ENCODE peak calls at places on chromosomes 1 and 21, in four cellular contexts. L is brain microvascular endothelial cell, N is GM12864, M is pancreas. H is an unnamed sample.
A peak's percentile ranks its signal among the peaks of the same experiment; 100 is the strongest.

GRCh38 chr1:68293122-68293521 is 60.8 kb upstream of the WLS start:
- DNase-seq in L (no peak), M (no peak), N (no peak), H (no peak)

GRCh38 chr21:46054447-46054846 is 43.5 kb upstream of the COL6A2 start:
- DNase-seq in M (no peak), L (no peak), N (no peak), H (no peak)

GRCh38 chr1:9422921-9423505 is 116.3 kb upstream of the SLC25A33 start:
- DNase-seq in M (no peak), N (no peak), L (no peak), H (no peak)

GRCh38 chr1:83029050-83029449 is 969.9 kb downstream of the TTLL7 start:
- DNase-seq in L (no peak), M (no peak), N (no peak), H (no peak)

GRCh38 chr1:242016518-242016917 is 17.6 kb upstream of the MAP1LC3C start:
- DNase-seq in N (no peak), L (no peak), M (no peak), H (no peak)

GRCh38 chr1:183443025-183443424 is 24.8 kb upstream of the NMNAT2 start:
- DNase-seq in M (no peak), N (no peak), L (no peak), H (no peak)

GRCh38 chr1:78526496-78526895 is 35.7 kb downstream of the PTGFR start:
- DNase-seq in N (no peak), M (no peak), L (no peak), H (no peak)

GRCh38 chr1:198234511-198235251 is 77.9 kb downstream of the NEK7 start:
- DNase-seq in N (no peak), L (peak; percentile 35), M (no peak), H (no peak)

GRCh38 chr1:19643113-19643512 is 998 bp upstream of the NBL1 start:
- DNase-seq in N (no peak), M (peak; percentile 55), L (peak; percentile 35), H (no peak)

GRCh38 chr1:5744911-5745431 is 247.3 kb downstream of the NPHP4 start:
- DNase-seq in L (no peak), M (peak; percentile 43), N (no peak), H (no peak)

GRCh38 chr1:64080947-64081562 is 122.4 kb upstream of the UBE2U start:
- DNase-seq in L (no peak), N (no peak), M (no peak), H (no peak)

GRCh38 chr1:185656663-185657062 is 77.5 kb upstream of the HMCN1 start:
- DNase-seq in N (no peak), M (no peak), L (no peak), H (no peak)
- TF ChIP-seq CTCF in N (no peak), M (no peak), L (no peak), H (no peak)

DNA sequence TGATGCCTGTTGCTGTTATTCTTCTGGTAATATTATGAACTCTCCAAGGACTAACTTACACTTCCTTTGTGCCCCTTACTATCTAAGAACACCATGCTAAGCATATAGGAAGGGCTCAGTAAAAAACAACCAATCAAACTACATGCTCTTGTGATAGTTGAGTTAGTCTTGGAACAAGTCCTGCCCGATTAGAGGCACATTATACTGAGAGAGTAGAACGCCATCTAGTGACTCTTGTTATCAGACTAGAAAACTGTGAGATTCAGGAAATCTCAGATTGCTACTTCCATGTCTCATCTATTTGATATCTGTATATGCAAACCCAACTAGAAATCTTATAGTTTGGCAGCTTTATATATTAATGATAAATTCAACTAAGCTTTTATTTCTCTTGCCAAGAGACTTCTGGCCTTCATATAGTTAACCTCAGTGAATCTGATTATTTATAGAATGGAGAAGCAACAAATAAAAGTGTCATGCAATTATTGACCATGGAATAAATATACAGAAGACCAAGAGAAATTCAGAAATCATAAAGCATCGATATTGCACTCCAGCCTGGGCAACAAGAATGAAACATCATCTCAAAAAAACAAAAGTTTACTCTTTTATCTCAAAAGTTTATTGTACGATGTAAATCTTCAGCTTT is 7.8 kb upstream of the SRRM1 start:
- DNase-seq in N (no peak), L (peak; percentile 58), M (no peak), H (peak; percentile 24)
- TF ChIP-seq CTCF in N (peak; percentile 54), L (peak; percentile 59), M (peak; percentile 30), H (peak; percentile 77)

DNA sequence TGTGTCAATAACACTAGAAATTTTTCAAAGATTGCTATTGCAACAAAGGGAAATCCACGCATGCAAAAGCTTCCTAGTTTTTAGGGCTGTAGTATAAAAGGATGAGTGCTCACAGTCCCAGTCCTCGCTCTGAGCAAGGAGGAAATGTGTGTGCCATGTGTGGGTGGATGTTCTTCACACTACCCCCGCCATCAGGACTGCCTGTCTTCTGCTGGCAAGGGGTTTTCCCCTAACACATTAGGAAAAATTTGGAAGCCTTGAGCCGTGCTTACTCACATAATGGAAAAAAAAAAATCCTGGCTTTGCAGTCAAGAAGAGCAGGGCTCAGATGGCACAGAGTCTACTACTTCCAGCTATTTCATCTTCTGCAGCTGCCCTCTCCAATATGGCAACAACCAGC is 363.2 kb downstream of the PLPP3 start:
- DNase-seq in L (no peak), N (no peak), M (no peak), H (no peak)
- TF ChIP-seq CTCF in L (no peak), N (no peak), M (no peak), H (no peak)

GRCh38 chr1:42861014-42861399 is 14.6 kb downstream of the ZNF691 start:
- DNase-seq in M (no peak), N (no peak), L (no peak), H (no peak)

GRCh38 chr1:42860339-42861013 is 14.1 kb downstream of the ZNF691 start:
- DNase-seq in M (no peak), N (no peak), L (no peak), H (no peak)
- TF ChIP-seq CTCF in M (no peak), N (peak; percentile 29), L (peak; percentile 28), H (no peak)

GRCh38 chr1:45499415-45499769 is 481 bp downstream of the CCDC163 start:
- DNase-seq in N (no peak), M (no peak), L (no peak), H (no peak)
- TF ChIP-seq CTCF in N (no peak), M (no peak), L (no peak), H (no peak)

GRCh38 chr1:8409107-8409506 is 91.2 kb downstream of the SLC45A1 start:
- DNase-seq in L (peak; percentile 55), N (no peak), M (no peak), H (no peak)
- TF ChIP-seq CTCF in L (peak; percentile 75), N (peak; percentile 54), M (peak; percentile 15), H (peak; percentile 20)

GRCh38 chr1:41003640-41004220 is 17.8 kb downstream of the SLFNL1 start:
- DNase-seq in N (peak; percentile 87), L (peak; percentile 100), M (no peak), H (no peak)
- TF ChIP-seq CTCF in N (peak; percentile 61), L (peak; percentile 82), M (no peak), H (peak; percentile 63)

GRCh38 chr1:235328271-235329138 is at the start of gene GGPS1:
- DNase-seq in M (peak; percentile 98), L (peak; percentile 100), N (peak; percentile 100), H (no peak)
- TF ChIP-seq CTCF in M (no peak), L (peak; percentile 22), N (no peak), H (no peak)

H was measured in D721Med.